ENCODE peak calls at places on chromosome 14, in seven cellular contexts. C is left ventricle myocardium inferior, K is trophoblast cell, F is heart right ventricle, S is substantia nigra, V is spleen, L is fibroblast of lung. G is an unnamed sample.

GRCh38 chr14:94161979-94162378 is 12.1 kb upstream of the PPP4R4 start:
- DNase-seq in C (no peak), K (no peak), F (no peak), S (no peak), V (no peak), L (no peak), G (no peak)

GRCh38 chr14:34355584-34356266 is 106.3 kb downstream of the SPTSSA start:
- DNase-seq in C (no peak), K (peak; percentile 51), F (peak; percentile 25), S (no peak), V (no peak), L (peak; percentile 93), G (no peak)

GRCh38 chr14:36424478-36425102 is 95.4 kb downstream of the NKX2-1 start:
- DNase-seq in C (no peak), K (no peak), F (no peak), S (no peak), V (no peak), L (no peak), G (no peak)

GRCh38 chr14:102645746-102646440 is 53.4 kb downstream of the RCOR1 start:
- DNase-seq in C (no peak), K (no peak), F (no peak), S (no peak), V (no peak), L (no peak), G (no peak)

GRCh38 chr14:43803076-43803689 is 703.9 kb downstream of the FSCB start:
- DNase-seq in C (no peak), K (no peak), F (no peak), S (no peak), V (no peak), L (no peak), G (no peak)

GRCh38 chr14:34174973-34175372 is 224.1 kb upstream of the EGLN3 start:
- DNase-seq in C (no peak), K (no peak), F (no peak), S (no peak), V (no peak), L (no peak), G (no peak)

GRCh38 chr14:56751471-56751870 is 58.8 kb downstream of the OTX2 start:
- DNase-seq in C (no peak), K (no peak), F (no peak), S (no peak), V (no peak), L (no peak), G (no peak)

GRCh38 chr14:71133296-71133695 is 226.0 kb downstream of the PCNX1 start:
- DNase-seq in C (no peak), K (no peak), F (no peak), S (no peak), V (no peak), L (no peak), G (no peak)

GRCh38 chr14:78863143-78863542 is 693.0 kb downstream of the NRXN3 start:
- DNase-seq in C (no peak), K (peak; percentile 27), F (no peak), S (no peak), V (no peak), L (peak; percentile 32), G (no peak)

GRCh38 chr14:57749267-57749666 is 116.6 kb downstream of the SLC35F4 start:
- DNase-seq in C (no peak), K (peak; percentile 13), F (no peak), S (no peak), V (no peak), L (peak; percentile 62), G (no peak)

GRCh38 chr14:89240414-89240813 is 176.6 kb downstream of the FOXN3 start:
- DNase-seq in C (no peak), K (no peak), F (no peak), S (no peak), V (no peak), L (peak; percentile 47), G (no peak)

GRCh38 chr14:99127651-99128167 is 144.3 kb downstream of the BCL11B start:
- DNase-seq in C (no peak), K (no peak), F (no peak), S (no peak), V (no peak), L (peak; percentile 83), G (no peak)

GRCh38 chr14:75427126-75427481 is 718 bp upstream of the JDP2 start:
- DNase-seq in C (peak; percentile 38), K (no peak), F (no peak), S (no peak), V (peak; percentile 88), L (no peak), G (no peak)

GRCh38 chr14:56648508-56649301 is 69.1 kb downstream of the TMEM260 start:
- DNase-seq in C (no peak), K (no peak), F (no peak), S (no peak), V (no peak), L (no peak), G (no peak)

GRCh38 chr14:93538411-93538810 is 107.7 kb downstream of the UNC79 start:
- DNase-seq in C (no peak), K (no peak), F (no peak), S (no peak), V (no peak), L (peak; percentile 6), G (peak; percentile 42)

GRCh38 chr14:76953196-76953945 is 75.1 kb downstream of the IRF2BPL start:
- DNase-seq in C (peak; percentile 59), K (peak; percentile 100), F (peak; percentile 81), S (no peak), V (peak; percentile 90), L (peak; percentile 78), G (peak; percentile 17)

DNA sequence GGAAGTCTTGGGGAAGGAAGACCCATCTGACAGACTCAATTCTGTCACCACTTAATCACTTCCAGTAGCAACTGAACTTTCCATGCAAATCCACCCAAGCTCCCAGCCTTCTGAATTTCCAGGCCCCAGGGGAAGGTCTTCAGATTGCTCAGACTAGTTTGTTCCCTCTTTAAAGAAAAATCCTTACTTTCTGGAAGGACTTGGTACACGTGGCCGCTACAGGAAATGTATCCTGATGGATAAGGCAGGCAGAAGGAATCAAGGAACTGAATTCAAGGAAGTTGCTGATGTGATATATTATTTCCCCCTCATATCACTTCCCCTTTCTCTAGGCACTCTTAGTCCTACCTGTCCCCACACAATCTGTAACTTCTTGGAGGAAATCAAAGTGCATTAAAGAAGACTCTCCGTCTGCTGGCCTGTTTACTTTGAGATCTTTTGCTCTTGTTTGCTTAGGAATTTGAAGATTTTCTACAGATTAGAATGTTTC is 6.4 kb downstream of the NFKBIA start:
- DNase-seq in C (no peak), K (no peak), F (peak; percentile 42), S (no peak), V (no peak), L (no peak), G (no peak)
- H3K27ac ChIP-seq in C (peak overlapping the region; percentile 100), K (peak overlapping the region; percentile 63), F (peak overlapping the region; percentile 75), S (peak overlapping the region; percentile 23), V (peak overlapping the region; percentile 48), L (no peak overlapping the region), G (peak overlapping the region; percentile 26)

GRCh38 chr14:69288001-69288771 is 28.2 kb downstream of the GALNT16 start:
- DNase-seq in C (peak; percentile 37), K (no peak), F (peak; percentile 65), S (no peak), V (no peak), L (peak; percentile 75), G (no peak)

GRCh38 chr14:69282448-69282847 is 22.5 kb downstream of the GALNT16 start:
- DNase-seq in C (no peak), K (no peak), F (no peak), S (no peak), V (no peak), L (no peak), G (no peak)

GRCh38 chr14:69284170-69284569 is 24.2 kb downstream of the GALNT16 start:
- DNase-seq in C (peak; percentile 36), K (no peak), F (no peak), S (no peak), V (no peak), L (no peak), G (no peak)

GRCh38 chr14:69287096-69287991 is 27.4 kb downstream of the GALNT16 start:
- DNase-seq in C (no peak), K (no peak), F (no peak), S (no peak), V (no peak), L (peak; percentile 29), G (no peak)

GRCh38 chr14:69285661-69286255 is 25.8 kb downstream of the GALNT16 start:
- DNase-seq in C (no peak), K (no peak), F (no peak), S (no peak), V (no peak), L (no peak), G (no peak)
- H3K27ac ChIP-seq in C (peak overlapping the region; percentile 73), K (no peak overlapping the region), F (no peak overlapping the region), S (no peak overlapping the region), V (no peak overlapping the region), L (no peak overlapping the region), G (no peak overlapping the region)

DNA sequence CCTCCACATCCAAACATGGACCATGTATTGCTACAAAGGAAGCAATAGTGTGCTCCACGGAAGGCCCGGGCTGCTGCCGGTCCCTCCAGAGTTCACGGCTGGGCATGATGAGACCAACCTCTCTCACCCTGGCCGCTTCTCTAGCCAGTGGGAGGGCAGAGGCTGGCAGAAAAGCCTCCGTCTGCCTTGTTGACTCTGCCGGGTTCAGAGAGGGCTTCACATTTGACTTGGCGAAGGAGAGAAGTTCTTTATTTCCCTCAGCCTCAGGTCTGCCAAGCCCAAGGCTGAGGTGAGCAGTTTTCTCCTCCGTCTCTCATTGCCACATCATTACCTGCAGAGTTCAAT is 230.0 kb downstream of the ZFP36L1 start:
- DNase-seq in C (no peak), K (no peak), F (no peak), S (no peak), V (no peak), L (no peak), G (no peak)
- H3K27ac ChIP-seq in C (peak overlapping the region; percentile 78), K (peak overlapping the region; percentile 76), F (peak overlapping the region; percentile 82), S (no peak overlapping the region), V (no peak overlapping the region), L (no peak overlapping the region), G (peak overlapping the region; percentile 69)

GRCh38 chr14:91252901-91253794 is 8.6 kb upstream of the GPR68 start:
- DNase-seq in C (peak; percentile 56), K (no peak), F (no peak), S (no peak), V (peak; percentile 91), L (no peak), G (no peak)
- H3K27ac ChIP-seq in C (peak overlapping the region; percentile 49), K (no peak overlapping the region), F (peak overlapping the region; percentile 78), S (peak overlapping the region; percentile 38), V (peak overlapping the region; percentile 30), L (no peak overlapping the region), G (peak overlapping the region; percentile 26)